ENCODE peak calls at places on chromosomes 7 and 10, in six cellular contexts. A is GM12891, M is H1, I is K562, L is HepG2, H is GM12878. Q is an unnamed sample.

GRCh38 chr7:27123477-27124053 is 7.0 kb downstream of the HOXA4 start:
- DNase-seq in I (no peak), H (no peak), M (peak), A (no peak), L (no peak), Q (no peak)

GRCh38 chr10:109912335-109913282 is 10.7 kb downstream of the XPNPEP1 start:
- DNase-seq in I (no peak), L (no peak), A (no peak), M (no peak), H (peak), Q (no peak)

GRCh38 chr7:28688651-28689050 is 269.5 kb downstream of the TRIL start:
- DNase-seq in M (no peak), H (no peak), A (no peak), I (no peak), L (no peak), Q (no peak)

GRCh38 chr7:1749864-1750466 is 79.9 kb downstream of the ELFN1 start:
- DNase-seq in M (no peak), L (no peak), A (no peak), I (no peak), H (no peak), Q (no peak)

GRCh38 chr10:88507380-88507779 is 75.7 kb downstream of the RNLS start:
- DNase-seq in L (no peak), H (no peak), M (no peak), A (no peak), I (no peak), Q (no peak)

GRCh38 chr7:7183833-7184463 is 1.6 kb downstream of the C1GALT1 start:
- DNase-seq in A (no peak), M (no peak), H (no peak), L (no peak), I (no peak), Q (no peak)

GRCh38 chr10:36670616-36671402 is 454.6 kb upstream of the ANKRD30A start:
- DNase-seq in I (no peak), L (no peak), A (no peak), H (no peak), M (no peak), Q (no peak)

GRCh38 chr10:117553171-117553814 is 10.7 kb downstream of the EMX2 start:
- DNase-seq in I (no peak), M (peak), L (no peak), A (no peak), H (no peak), Q (no peak)

GRCh38 chr7:114086491-114086905 is 167.7 kb upstream of the PPP1R3A start:
- DNase-seq in H (no peak), I (no peak), A (no peak), M (peak), L (no peak), Q (no peak)

GRCh38 chr7:78487464-78487863 is 688.9 kb downstream of the PHTF2 start:
- DNase-seq in H (no peak), I (no peak), M (no peak), A (no peak), L (peak), Q (no peak)

GRCh38 chr10:34323197-34323596 is 491.9 kb downstream of the PARD3 start:
- DNase-seq in I (no peak), H (no peak), M (no peak), A (no peak), L (no peak), Q (no peak)

GRCh38 chr10:45372251-45372951 is 1.6 kb upstream of the ALOX5 start:
- DNase-seq in M (no peak), I (no peak), H (no peak), L (no peak), A (no peak), Q (no peak)

GRCh38 chr10:132500781-132501415 is 36.7 kb upstream of the INPP5A start:
- DNase-seq in H (no peak), M (no peak), I (no peak), A (no peak), L (no peak), Q (no peak)

GRCh38 chr7:6443372-6443941 is 4.3 kb downstream of the DAGLB start:
- DNase-seq in H (no peak), I (no peak), A (no peak), L (peak), M (no peak), Q (no peak)

GRCh38 chr7:158016171-158017087 is 571.2 kb downstream of the PTPRN2 start:
- DNase-seq in M (peak), A (no peak), I (no peak), L (no peak), H (no peak), Q (no peak)

GRCh38 chr10:17993361-17993760 is 41.6 kb downstream of the SLC39A12 start:
- DNase-seq in H (no peak), I (no peak), A (no peak), M (no peak), L (no peak), Q (no peak)

GRCh38 chr7:36289833-36290661 is 99.6 kb upstream of the ANLN start:
- DNase-seq in I (no peak), L (peak), M (no peak), H (no peak), A (no peak), Q (no peak)

GRCh38 chr7:36295090-36295489 is 94.6 kb upstream of the ANLN start:
- DNase-seq in M (no peak), A (no peak), H (no peak), L (no peak), I (no peak), Q (no peak)

GRCh38 chr7:36288501-36288900 is 101.2 kb upstream of the ANLN start:
- DNase-seq in I (no peak), L (no peak), H (no peak), A (no peak), M (no peak), Q (no peak)

GRCh38 chr7:36287371-36288241 is 102.1 kb upstream of the ANLN start:
- DNase-seq in M (peak), L (peak), I (no peak), H (no peak), A (no peak), Q (no peak)

GRCh38 chr7:36291387-36292316 is 98.0 kb upstream of the ANLN start:
- DNase-seq in I (peak), L (peak), M (peak), A (peak), H (no peak), Q (peak)
- TF ChIP-seq POLR2A in I (no peak), L (no peak), M (no peak), A (no peak), H (no peak), Q (no peak)

GRCh38 chr10:3533296-3533695 is 251.7 kb downstream of the KLF6 start:
- DNase-seq in H (no peak), A (no peak), L (no peak), M (no peak), I (no peak), Q (no peak)
- TF ChIP-seq POLR2AphosphoS5 in H (no peak), A (no peak), L (no peak), M (no peak), I (no peak), Q (no peak)

GRCh38 chr7:46133076-46133475 is 212.0 kb upstream of the IGFBP3 start:
- DNase-seq in L (no peak), A (no peak), M (no peak), I (no peak), H (no peak), Q (no peak)

GRCh38 chr7:46129831-46130230 is 208.8 kb upstream of the IGFBP3 start:
- DNase-seq in M (no peak), H (no peak), L (peak), I (no peak), A (no peak), Q (no peak)

GRCh38 chr7:46133741-46134140 is 212.7 kb upstream of the IGFBP3 start:
- DNase-seq in L (no peak), A (no peak), H (no peak), I (no peak), M (no peak), Q (no peak)

GRCh38 chr7:46134385-46134784 is 213.3 kb upstream of the IGFBP3 start:
- DNase-seq in A (no peak), L (no peak), M (no peak), H (no peak), I (no peak), Q (no peak)

GRCh38 chr7:46131916-46132795 is 211.1 kb upstream of the IGFBP3 start:
- DNase-seq in H (no peak), A (no peak), I (no peak), L (peak), M (no peak), Q (no peak)
- TF ChIP-seq TAF1 in H (no peak), A (no peak), I (no peak), L (no peak), M (no peak), Q (no peak)

GRCh38 chr10:2620827-2621521 is 446.4 kb upstream of the PFKP start:
- DNase-seq in A (no peak), L (no peak), M (no peak), I (no peak), H (no peak), Q (no peak)

GRCh38 chr10:2623675-2624274 is 443.6 kb upstream of the PFKP start:
- DNase-seq in A (no peak), I (no peak), H (no peak), L (no peak), M (no peak), Q (no peak)

GRCh38 chr10:2625094-2625493 is 442.3 kb upstream of the PFKP start:
- DNase-seq in A (no peak), H (no peak), I (no peak), L (no peak), M (no peak), Q (no peak)

GRCh38 chr10:2619472-2619871 is 447.9 kb upstream of the PFKP start:
- DNase-seq in I (peak), M (no peak), L (peak), H (no peak), A (no peak), Q (no peak)

DNA sequence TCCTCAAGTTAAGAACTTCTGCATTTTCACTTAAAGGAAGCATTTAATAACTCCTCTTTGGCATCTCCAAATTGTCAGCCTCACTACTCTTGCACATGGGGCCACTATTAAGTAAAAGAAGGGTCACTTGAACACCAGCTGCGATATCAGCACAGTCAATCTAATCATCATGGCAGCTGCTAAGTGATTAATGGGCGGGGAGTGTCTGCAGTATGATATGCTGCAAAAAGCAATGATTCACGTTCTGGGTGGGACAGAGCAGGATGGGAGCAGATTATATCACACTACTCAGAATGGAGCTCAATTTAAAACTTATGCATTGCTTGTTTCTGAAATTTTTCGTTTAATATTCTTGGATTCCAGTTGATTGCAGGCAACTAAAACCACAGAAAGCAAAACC is 447.4 kb upstream of the PFKP start:
- DNase-seq in I (no peak), M (no peak), H (no peak), A (no peak), L (no peak), Q (no peak)
- TF ChIP-seq POLR2A in I (no peak), M (no peak), H (no peak), A (no peak), L (no peak), Q (no peak)

GRCh38 chr10:100286051-100287033 is at the start of gene BLOC1S2:
- DNase-seq in L (peak), M (peak), H (peak), I (peak), A (peak), Q (peak)
- TF ChIP-seq POLR2AphosphoS5 in L (peak), M (peak), H (peak), I (peak), A (peak), Q (peak)